ENCODE peak calls at places on chromosomes 5 and 9, in nine cellular contexts. Z, Q, Y, T, L, U, S, M and J are unnamed samples.

GRCh38 chr9:34413229-34413852 is 36.6 kb upstream of the MYORG start:
- DNase-seq in L (peak), T (peak), M (no peak), U (peak), Z (no peak), S (no peak), Y (peak), Q (no peak), J (no peak)

GRCh38 chr5:137141779-137142178 is 357.3 kb downstream of the SPOCK1 start:
- DNase-seq in U (no peak), Y (peak), M (no peak), T (no peak), L (no peak), Z (no peak), Q (no peak), S (no peak), J (no peak)

GRCh38 chr9:135506327-135507103 is 6.0 kb downstream of the MRPS2 start:
- DNase-seq in L (no peak), S (no peak), U (peak), T (no peak), Q (no peak), Y (peak), Z (peak), M (no peak), J (peak)

GRCh38 chr9:116099821-116100220 is 53.8 kb upstream of the PAPPA start:
- DNase-seq in S (no peak), M (no peak), U (no peak), L (peak), Y (no peak), Z (no peak), T (no peak), Q (no peak), J (no peak)

GRCh38 chr9:98357921-98358535 is 102.6 kb upstream of the TBC1D2 start:
- DNase-seq in T (no peak), L (peak), Z (no peak), U (no peak), M (no peak), Y (peak), Q (peak), S (no peak), J (no peak)

GRCh38 chr9:133768371-133768858 is 30.3 kb upstream of the SARDH start:
- DNase-seq in Z (peak), S (no peak), Y (no peak), M (no peak), T (peak), Q (no peak), L (no peak), U (no peak), J (peak)

GRCh38 chr5:140569197-140569596 is 4.6 kb downstream of the SLC35A4 start:
- DNase-seq in S (no peak), Y (no peak), U (no peak), Q (no peak), L (no peak), M (no peak), Z (no peak), T (no peak), J (peak)

GRCh38 chr5:446864-447263 is 3.9 kb downstream of the EXOC3 start:
- DNase-seq in Y (peak), Q (no peak), M (no peak), L (no peak), S (no peak), U (peak), Z (peak), T (no peak), J (peak)

GRCh38 chr5:34487202-34487879 is 168.8 kb upstream of the RAI14 start:
- DNase-seq in U (no peak), Q (peak), Z (no peak), S (no peak), Y (peak), L (peak), M (no peak), T (no peak), J (no peak)

GRCh38 chr5:60671899-60672692 is 27.9 kb downstream of the DEPDC1B start:
- DNase-seq in L (no peak), S (no peak), Y (no peak), Q (no peak), M (no peak), Z (no peak), U (no peak), T (no peak), J (no peak)

GRCh38 chr5:128216860-128217531 is 133.4 kb downstream of the SLC12A2 start:
- DNase-seq in U (no peak), Q (peak), Z (peak), L (peak), T (no peak), M (no peak), S (no peak), Y (peak), J (no peak)

GRCh38 chr5:150058480-150059126 is 27.8 kb downstream of the CSF1R start:
- DNase-seq in U (peak), Y (peak), M (no peak), L (peak), S (no peak), T (no peak), Z (no peak), Q (no peak), J (peak)

GRCh38 chr5:113005454-113005853 is 28.9 kb downstream of the DCP2 start:
- DNase-seq in Q (peak), Y (no peak), L (no peak), U (no peak), M (no peak), T (no peak), S (no peak), Z (no peak), J (no peak)

GRCh38 chr5:126972062-126972895 is 58.1 kb downstream of the MARCHF3 start:
- DNase-seq in Z (no peak), T (no peak), S (no peak), L (no peak), U (peak), Y (no peak), M (no peak), Q (no peak), J (no peak)

GRCh38 chr5:84436866-84437265 is 52.2 kb upstream of the EDIL3 start:
- DNase-seq in T (no peak), L (peak), Y (no peak), S (no peak), M (no peak), U (no peak), Q (no peak), Z (no peak), J (no peak)